ENCODE peak calls at places on chromosome 17, in five cellular contexts. I, J, X, H and F are unnamed samples.

GRCh38 chr17:79118924-79119323 is 44.3 kb downstream of the ENGASE start:
- DNase-seq in J (no peak), I (no peak), H (no peak), X (no peak), F (no peak)

GRCh38 chr17:50593321-50593720 is 32.8 kb downstream of the CACNA1G start:
- DNase-seq in J (no peak), I (no peak), H (peak), X (no peak), F (no peak)

GRCh38 chr17:6045621-6046357 is 24.4 kb upstream of the WSCD1 start:
- DNase-seq in H (no peak), X (no peak), I (no peak), J (no peak), F (no peak)

GRCh38 chr17:57442914-57443571 is 186.7 kb downstream of the MSI2 start:
- DNase-seq in I (no peak), X (no peak), J (peak), H (peak), F (no peak)

GRCh38 chr17:81044764-81045589 is 10.0 kb downstream of the BAIAP2 start:
- DNase-seq in J (peak), I (peak), H (peak), X (peak), F (no peak)

GRCh38 chr17:47223007-47223406 is 13.9 kb downstream of the MYL4 start:
- DNase-seq in X (no peak), I (no peak), J (no peak), H (no peak), F (no peak)

GRCh38 chr17:40097931-40098845 is 2.2 kb downstream of the NR1D1 start:
- DNase-seq in J (peak), H (peak), X (peak), I (peak), F (no peak)

GRCh38 chr17:56798916-56799315 is 34.8 kb downstream of the C17orf67 start:
- DNase-seq in J (no peak), I (no peak), X (no peak), H (no peak), F (no peak)

GRCh38 chr17:79414063-79414462 is 196.8 kb downstream of the RBFOX3 start:
- DNase-seq in X (no peak), H (no peak), I (no peak), J (no peak), F (no peak)

GRCh38 chr17:3888343-3889171 is 4.3 kb downstream of the CAMKK1 start:
- DNase-seq in I (peak), H (peak), X (peak), J (peak), F (peak)

GRCh38 chr17:77475012-77475976 is 334.5 kb downstream of the SEC14L1 start:
- DNase-seq in I (no peak), J (peak), X (no peak), H (no peak), F (no peak)

GRCh38 chr17:67800495-67800928 is 24.8 kb upstream of the BPTF start:
- DNase-seq in X (peak), J (peak), I (peak), H (peak), F (no peak)

GRCh38 chr17:859461-860195 is 77.5 kb downstream of the MRM3 start:
- DNase-seq in X (no peak), I (no peak), J (peak), H (peak), F (no peak)

GRCh38 chr17:35912942-35913341 is 17.6 kb downstream of the RDM1 start:
- DNase-seq in I (no peak), H (no peak), J (no peak), X (no peak), F (no peak)

GRCh38 chr17:80023261-80024205 is 12.1 kb downstream of the TBC1D16 start:
- DNase-seq in J (no peak), I (no peak), X (no peak), H (no peak), F (no peak)

DNA sequence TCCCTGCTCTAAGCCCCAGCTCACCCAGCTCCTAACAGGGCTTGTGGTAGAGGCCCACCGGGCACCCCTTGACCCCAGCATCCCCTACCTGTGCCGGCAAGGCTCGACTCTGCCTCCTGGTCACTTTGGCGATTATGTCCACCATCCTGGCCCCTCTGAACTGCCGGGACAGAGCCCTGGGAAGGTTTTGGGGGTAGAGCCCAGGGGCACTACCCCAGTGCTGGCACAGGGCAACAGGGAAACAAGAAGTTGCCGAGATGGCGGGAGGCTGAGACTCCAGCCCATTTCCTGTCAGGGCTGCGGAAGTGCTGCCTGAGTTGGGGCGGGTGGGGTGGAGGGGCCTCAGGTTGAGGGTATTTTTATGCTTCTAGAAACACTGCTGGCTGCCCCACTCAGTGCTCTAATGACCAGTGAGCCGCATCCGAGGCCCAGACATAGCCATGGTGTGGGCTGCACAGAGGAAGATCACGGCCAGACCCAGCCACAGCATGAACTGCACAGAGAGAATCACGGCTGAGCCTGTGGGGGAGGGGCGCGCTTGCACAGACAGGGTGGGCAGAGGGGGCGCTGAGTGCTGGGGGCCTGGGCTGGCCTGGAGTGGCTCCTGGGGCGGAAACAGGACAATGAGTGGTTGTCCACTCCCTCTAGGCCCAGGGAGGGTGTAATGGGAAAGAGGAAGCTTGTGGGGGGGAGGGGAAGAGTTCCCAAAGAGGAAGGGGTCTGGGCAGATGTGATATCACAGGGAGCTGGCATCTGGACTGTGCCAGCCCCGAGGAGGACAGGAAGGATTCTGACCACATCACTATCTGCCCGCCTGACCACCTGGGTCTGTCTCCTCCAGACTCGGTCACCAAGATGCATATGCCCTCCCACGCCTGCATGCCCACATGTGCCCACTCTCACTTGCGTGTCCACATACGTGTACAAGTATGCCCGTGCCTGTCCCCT is 22.3 kb downstream of the ARHGAP27 start:
- DNase-seq in H (no peak), X (no peak), I (peak), J (no peak), F (peak)
- H3K4me3 ChIP-seq in H (peak), X (peak), I (peak), J (no peak), F (no peak)

GRCh38 chr17:46120078-46120477 is 73.2 kb downstream of the KANSL1 start:
- DNase-seq in I (no peak), H (no peak), J (no peak), X (no peak), F (no peak)
- H3K27ac ChIP-seq in I (no peak), H (no peak), J (no peak), X (no peak), F (no peak)

DNA sequence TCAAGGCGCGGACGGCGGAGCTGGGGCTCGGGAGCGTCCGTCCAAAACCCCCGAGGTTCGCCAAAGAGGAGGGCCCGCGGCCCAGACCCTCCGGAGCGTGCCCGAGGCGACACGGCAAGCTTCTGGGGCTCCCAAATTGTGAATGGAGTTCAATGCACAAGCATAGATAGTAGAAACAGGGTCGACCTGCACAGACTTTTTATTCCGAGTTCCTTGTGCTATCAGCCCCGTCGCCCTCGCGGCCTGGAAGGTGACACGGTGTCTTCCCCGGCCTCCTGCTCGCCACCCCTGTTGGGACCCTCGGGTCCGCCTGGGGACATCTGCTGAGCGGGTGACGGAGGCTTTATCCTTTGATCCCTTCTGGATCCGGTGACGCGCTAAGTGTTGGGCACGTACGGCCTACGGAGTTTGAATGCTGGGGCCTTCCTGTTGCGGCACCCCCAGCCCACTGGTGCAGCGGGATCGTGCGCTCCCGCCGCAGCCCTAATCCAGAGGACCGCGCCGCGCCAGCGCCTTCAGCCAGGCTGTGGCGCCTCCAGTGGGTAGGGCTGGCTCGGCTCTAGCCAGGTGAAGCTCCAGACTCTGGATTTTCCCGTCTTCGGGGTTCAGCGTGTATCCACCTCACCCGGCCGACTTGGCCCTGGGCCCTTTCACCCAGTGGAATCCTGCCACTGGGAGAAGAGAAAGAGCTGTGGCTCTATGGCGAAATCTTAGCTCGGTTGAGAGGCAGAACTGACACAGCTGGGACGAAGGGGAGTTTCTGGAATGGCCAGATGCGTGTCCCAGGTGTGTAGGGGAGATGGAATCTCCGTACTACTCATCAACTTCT is 17.0 kb upstream of the NTN1 start:
- DNase-seq in X (no peak), I (no peak), J (no peak), H (no peak), F (no peak)
- TF ChIP-seq CTCF in X (no peak), I (no peak), J (no peak), H (no peak), F (no peak)

DNA sequence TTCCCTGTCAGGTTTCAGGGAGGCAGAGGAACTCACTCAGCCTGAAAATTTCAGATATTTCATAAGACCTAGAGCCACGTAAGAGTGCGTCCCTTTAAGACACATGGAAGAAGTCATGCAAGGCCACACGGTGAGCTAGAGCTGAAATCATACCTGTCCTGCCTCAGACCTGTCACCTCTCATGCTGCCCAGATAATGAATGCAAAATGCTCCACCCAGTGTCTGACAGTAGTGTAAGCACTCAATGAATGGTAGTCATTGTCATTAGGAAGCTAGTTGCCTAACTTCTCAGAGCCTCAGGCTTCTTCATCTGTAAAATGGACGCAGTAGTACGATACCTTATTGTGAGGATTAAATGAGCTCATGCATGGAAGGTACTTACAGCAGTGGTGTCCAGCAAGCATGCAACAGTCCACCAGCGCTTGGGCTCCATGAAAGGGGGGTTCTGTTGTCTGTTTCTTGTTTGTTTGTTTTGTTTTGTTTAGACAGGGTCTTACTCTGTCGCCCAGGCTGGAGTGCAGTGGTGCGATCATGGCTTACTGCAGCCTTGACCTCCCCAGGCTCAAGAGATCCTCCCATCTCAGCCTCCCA is 60.7 kb downstream of the WSB1 start:
- DNase-seq in X (no peak), I (no peak), H (no peak), J (no peak), F (no peak)
- H3K4me3 ChIP-seq in X (peak), I (peak), H (no peak), J (no peak), F (no peak)

DNA sequence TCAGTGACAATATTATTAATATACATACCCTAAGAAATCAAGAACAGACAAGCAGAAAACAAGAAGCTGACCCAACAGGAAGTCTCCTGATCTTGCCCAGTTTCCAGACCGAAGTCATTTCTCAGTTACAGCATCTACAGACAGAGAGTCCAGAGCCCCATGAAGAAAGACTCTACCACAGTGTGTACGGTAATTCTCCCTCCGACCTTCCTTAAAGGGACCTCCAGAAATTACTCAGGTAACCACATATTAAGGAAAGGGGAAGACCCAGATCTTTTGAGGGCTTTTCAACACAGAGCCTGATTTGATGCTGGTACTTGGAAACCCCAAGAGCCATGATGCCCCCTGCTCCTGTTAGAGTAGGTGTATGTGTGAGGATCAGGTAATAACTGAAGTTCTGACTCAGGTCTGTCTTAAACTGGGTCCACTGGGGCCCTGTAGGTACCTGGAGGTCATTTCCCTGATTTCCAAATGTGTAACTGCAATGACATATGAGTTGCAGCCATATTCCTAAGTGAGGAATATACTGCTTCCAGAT is 132.4 kb downstream of the ABCA8 start:
- DNase-seq in J (no peak), H (no peak), X (no peak), I (no peak), F (no peak)
- H3K27ac ChIP-seq in J (no peak), H (no peak), X (no peak), I (no peak), F (peak)

DNA sequence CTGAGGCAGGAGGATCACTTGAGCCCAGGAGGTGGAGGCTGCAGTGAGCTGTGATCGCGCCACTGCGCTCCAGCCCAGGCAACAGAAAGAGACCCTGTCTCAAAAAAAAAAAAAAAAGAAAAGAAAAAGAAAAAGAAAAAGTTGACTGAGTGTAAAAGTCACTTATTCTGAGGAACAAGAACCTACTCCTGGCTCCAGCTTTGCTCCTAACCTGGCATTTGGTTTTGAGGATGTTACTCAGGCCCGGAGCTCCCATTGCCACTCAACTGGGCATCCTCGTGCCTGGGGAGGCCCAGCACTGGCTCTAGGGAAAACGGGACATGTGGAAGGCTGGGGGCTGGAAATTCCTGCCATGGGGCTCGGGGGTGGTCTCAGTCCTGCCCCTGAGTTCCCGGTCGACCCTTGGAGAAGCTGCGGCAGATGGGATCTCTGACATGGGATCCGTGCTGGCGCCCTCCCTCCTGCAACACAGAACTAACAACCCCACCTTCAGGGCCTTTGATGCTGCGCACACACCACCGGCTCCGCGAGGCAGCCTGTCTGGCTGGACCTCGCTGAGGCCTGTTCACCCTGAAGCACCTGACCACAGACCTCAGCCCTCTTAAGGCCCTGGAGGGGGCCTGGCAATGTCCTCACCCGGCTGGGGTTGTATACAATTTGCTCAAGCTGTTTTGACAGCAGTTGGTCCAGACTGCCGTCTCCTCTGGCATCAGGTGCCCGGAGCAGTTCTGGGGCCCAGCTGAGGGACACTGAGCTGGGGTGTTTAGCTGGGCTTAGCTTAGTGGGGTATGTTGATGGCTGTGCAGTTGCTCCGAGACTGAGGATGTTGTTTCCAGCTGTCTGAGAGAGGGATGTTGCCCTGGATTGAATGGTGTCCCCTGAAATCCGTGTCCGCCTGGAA is 12.3 kb downstream of the CD7 start:
- DNase-seq in I (no peak), J (no peak), X (no peak), H (no peak), F (no peak)
- TF ChIP-seq CTCF in I (no peak), J (no peak), X (no peak), H (no peak), F (no peak)

GRCh38 chr17:7982171-7982570 is 20.2 kb upstream of the GUCY2D start:
- DNase-seq in J (peak), H (no peak), I (no peak), X (no peak), F (no peak)
- H3K4me3 ChIP-seq in J (no peak), H (no peak), I (no peak), X (no peak), F (no peak)

GRCh38 chr17:66301864-66302741 is at the start of gene PRKCA:
- DNase-seq in I (peak), J (peak), H (peak), X (peak), F (peak)
- H3K27ac ChIP-seq in I (peak), J (peak), H (peak), X (peak), F (peak)

GRCh38 chr17:72432881-72433280 is 312.1 kb downstream of the SOX9 start:
- DNase-seq in J (no peak), X (no peak), H (no peak), I (no peak), F (no peak)
- TF ChIP-seq CTCF in J (no peak), X (no peak), H (no peak), I (no peak), F (no peak)